ENCODE peak calls at places on chromosomes 13 and 19, in four cellular contexts. O, P, H and T are unnamed samples.

GRCh38 chr19:55641376-55642152 is 762 bp downstream of the ZNF580 start:
- DNase-seq in O (no peak), H (no peak), P (peak; percentile 32), T (no peak)

GRCh38 chr13:41007359-41008118 is 11.6 kb downstream of the ELF1 start:
- DNase-seq in P (no peak), O (no peak), H (no peak), T (no peak)

GRCh38 chr19:57560049-57560491 is 407 bp upstream of the ZNF550 start:
- DNase-seq in P (no peak), H (no peak), O (no peak), T (peak; percentile 51)

GRCh38 chr19:41339936-41340335 is 13.8 kb downstream of the TGFB1 start:
- DNase-seq in O (no peak), H (no peak), P (no peak), T (no peak)

GRCh38 chr19:8477889-8478288 is 24.6 kb downstream of the PRAM1 start:
- DNase-seq in O (no peak), H (no peak), P (no peak), T (no peak)

GRCh38 chr13:64936879-64937278 is 2293.3 kb downstream of the PCDH9 start:
- DNase-seq in P (no peak), O (no peak), H (no peak), T (no peak)

GRCh38 chr13:80054806-80055205 is 286.1 kb downstream of the SPRY2 start:
- DNase-seq in H (no peak), P (no peak), O (no peak), T (peak; percentile 49)

GRCh38 chr19:41595258-41595889 is 19.4 kb downstream of the CEACAM21 start:
- DNase-seq in P (peak; percentile 70), H (peak; percentile 25), O (peak; percentile 16), T (peak; percentile 67)

GRCh38 chr13:31310781-31311180 is 111.0 kb downstream of the B3GLCT start:
- DNase-seq in H (no peak), O (peak; percentile 38), P (no peak), T (no peak)

GRCh38 chr13:48976677-48977625 is 1.2 kb downstream of the FNDC3A start:
- DNase-seq in P (no peak), O (no peak), H (no peak), T (peak; percentile 42)

GRCh38 chr19:46587861-46588260 is 13.3 kb upstream of the CALM3 start:
- DNase-seq in O (no peak), H (no peak), P (no peak), T (no peak)

GRCh38 chr13:39783051-39783450 is 127.6 kb downstream of the COG6 start:
- DNase-seq in P (no peak), O (no peak), H (no peak), T (no peak)